ENCODE peak calls at places on chromosome 14, in seven cellular contexts. One of them, this sample, is unnamed.

GRCh38 chr14:31360919-31361662 is 59.3 kb downstream of the HEATR5A start:
- DNase-seq in A549: peak
- DNase-seq in mesothelial cell of epicardium: no peak
- DNase-seq in GM20000: no peak
- DNase-seq in AG09309: no peak
- DNase-seq in left ventricle myocardium inferior: no peak
- DNase-seq in fibroblast of mammary gland: peak
- DNase-seq in this sample: no peak

GRCh38 chr14:102020058-102020971 is 55.9 kb downstream of the DYNC1H1 start:
- DNase-seq in fibroblast of mammary gland: peak
- DNase-seq in mesothelial cell of epicardium: no peak
- DNase-seq in AG09309: peak
- DNase-seq in A549: no peak
- DNase-seq in left ventricle myocardium inferior: no peak
- DNase-seq in GM20000: no peak
- DNase-seq in this sample: no peak

GRCh38 chr14:98163285-98163741 is 1108.7 kb downstream of the BCL11B start:
- DNase-seq in left ventricle myocardium inferior: no peak
- DNase-seq in GM20000: no peak
- DNase-seq in AG09309: no peak
- DNase-seq in mesothelial cell of epicardium: no peak
- DNase-seq in A549: no peak
- DNase-seq in fibroblast of mammary gland: no peak
- DNase-seq in this sample: no peak

GRCh38 chr14:94328196-94328595 is 5.1 kb upstream of the SERPINA6 start:
- DNase-seq in AG09309: no peak
- DNase-seq in mesothelial cell of epicardium: no peak
- DNase-seq in left ventricle myocardium inferior: no peak
- DNase-seq in fibroblast of mammary gland: no peak
- DNase-seq in GM20000: no peak
- DNase-seq in A549: no peak
- DNase-seq in this sample: no peak

GRCh38 chr14:63383776-63384367 is 65.1 kb upstream of the GPHB5 start:
- DNase-seq in fibroblast of mammary gland: no peak
- DNase-seq in GM20000: peak
- DNase-seq in AG09309: no peak
- DNase-seq in left ventricle myocardium inferior: no peak
- DNase-seq in A549: no peak
- DNase-seq in mesothelial cell of epicardium: no peak
- DNase-seq in this sample: no peak

GRCh38 chr14:102760485-102761193 is 16.6 kb upstream of the TRAF3 start:
- DNase-seq in AG09309: no peak
- DNase-seq in fibroblast of mammary gland: no peak
- DNase-seq in GM20000: no peak
- DNase-seq in left ventricle myocardium inferior: no peak
- DNase-seq in mesothelial cell of epicardium: no peak
- DNase-seq in A549: no peak
- DNase-seq in this sample: no peak

GRCh38 chr14:34981743-34982420 is 910 bp upstream of the SRP54 start:
- DNase-seq in GM20000: no peak
- DNase-seq in mesothelial cell of epicardium: no peak
- DNase-seq in left ventricle myocardium inferior: no peak
- DNase-seq in AG09309: no peak
- DNase-seq in fibroblast of mammary gland: no peak
- DNase-seq in A549: peak
- DNase-seq in this sample: no peak

GRCh38 chr14:98069712-98070133 is 1202.3 kb downstream of the BCL11B start:
- DNase-seq in GM20000: no peak
- DNase-seq in left ventricle myocardium inferior: no peak
- DNase-seq in fibroblast of mammary gland: no peak
- DNase-seq in mesothelial cell of epicardium: no peak
- DNase-seq in AG09309: no peak
- DNase-seq in A549: peak
- DNase-seq in this sample: no peak

GRCh38 chr14:58639842-58640484 is 2.2 kb downstream of the DACT1 start:
- DNase-seq in mesothelial cell of epicardium: no peak
- DNase-seq in GM20000: peak
- DNase-seq in AG09309: peak
- DNase-seq in left ventricle myocardium inferior: no peak
- DNase-seq in fibroblast of mammary gland: peak
- DNase-seq in A549: peak
- DNase-seq in this sample: no peak
- TF ChIP-seq CTCF in mesothelial cell of epicardium: no peak
- TF ChIP-seq CTCF in GM20000: peak
- TF ChIP-seq CTCF in AG09309: peak
- TF ChIP-seq CTCF in left ventricle myocardium inferior: peak
- TF ChIP-seq CTCF in fibroblast of mammary gland: peak
- TF ChIP-seq CTCF in A549: peak
- TF ChIP-seq CTCF in this sample: peak

DNA sequence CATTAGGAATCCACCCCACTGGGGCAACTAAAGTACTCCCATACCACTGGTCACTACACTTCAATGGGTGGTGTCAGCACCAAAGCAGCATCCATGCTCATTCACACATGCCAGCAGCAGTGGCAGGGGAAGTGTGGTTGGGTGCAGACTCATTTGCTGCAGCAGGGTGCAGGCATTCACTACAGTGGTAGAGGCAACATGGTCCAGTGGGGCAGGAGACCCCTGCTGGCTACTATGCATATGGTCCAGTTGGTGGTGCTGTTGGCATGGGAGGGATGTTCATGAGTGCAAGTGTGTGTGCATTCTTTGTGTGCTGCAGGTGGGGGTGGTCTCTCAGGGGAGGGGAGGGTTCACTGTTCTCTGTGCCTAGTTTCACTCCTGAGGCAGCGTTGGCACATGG is 908.4 kb upstream of the NOVA1 start:
- DNase-seq in A549: no peak
- DNase-seq in AG09309: no peak
- DNase-seq in left ventricle myocardium inferior: no peak
- DNase-seq in GM20000: no peak
- DNase-seq in fibroblast of mammary gland: no peak
- DNase-seq in mesothelial cell of epicardium: no peak
- DNase-seq in this sample: no peak
- TF ChIP-seq CTCF in A549: no peak
- TF ChIP-seq CTCF in AG09309: no peak
- TF ChIP-seq CTCF in left ventricle myocardium inferior: no peak
- TF ChIP-seq CTCF in GM20000: no peak
- TF ChIP-seq CTCF in fibroblast of mammary gland: no peak
- TF ChIP-seq CTCF in mesothelial cell of epicardium: no peak
- TF ChIP-seq CTCF in this sample: no peak

GRCh38 chr14:106459971-106460730 is 933.8 kb downstream of the TMEM121 start:
- DNase-seq in fibroblast of mammary gland: no peak
- DNase-seq in GM20000: peak
- DNase-seq in A549: peak
- DNase-seq in AG09309: no peak
- DNase-seq in mesothelial cell of epicardium: no peak
- DNase-seq in left ventricle myocardium inferior: no peak
- DNase-seq in this sample: no peak
- TF ChIP-seq CTCF in fibroblast of mammary gland: no peak
- TF ChIP-seq CTCF in GM20000: peak
- TF ChIP-seq CTCF in A549: no peak
- TF ChIP-seq CTCF in AG09309: no peak
- TF ChIP-seq CTCF in mesothelial cell of epicardium: peak
- TF ChIP-seq CTCF in left ventricle myocardium inferior: peak
- TF ChIP-seq CTCF in this sample: no peak

DNA sequence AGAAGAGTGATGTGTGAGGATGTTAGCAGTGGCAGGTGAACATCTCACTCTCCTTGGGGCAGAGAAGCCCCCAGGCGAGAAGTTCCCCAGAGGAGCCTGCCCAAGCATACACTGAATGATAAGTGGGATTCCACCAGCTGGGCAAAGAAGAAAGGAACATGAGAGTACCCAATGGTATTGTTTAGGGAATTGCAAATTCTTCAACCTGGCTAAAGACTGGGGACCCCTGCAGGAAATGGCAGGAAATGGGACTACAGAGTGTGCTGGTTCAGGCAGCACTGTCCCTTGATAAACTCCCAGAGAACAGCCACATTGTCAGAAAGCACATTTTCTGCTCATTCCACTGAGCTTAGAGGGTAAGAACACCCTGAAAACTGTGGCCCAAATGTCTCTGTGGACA is 121.3 kb downstream of the RPS29 start:
- DNase-seq in fibroblast of mammary gland: peak
- DNase-seq in AG09309: no peak
- DNase-seq in left ventricle myocardium inferior: no peak
- DNase-seq in mesothelial cell of epicardium: no peak
- DNase-seq in A549: peak
- DNase-seq in GM20000: no peak
- DNase-seq in this sample: no peak
- TF ChIP-seq CTCF in fibroblast of mammary gland: peak
- TF ChIP-seq CTCF in AG09309: no peak
- TF ChIP-seq CTCF in left ventricle myocardium inferior: no peak
- TF ChIP-seq CTCF in mesothelial cell of epicardium: no peak
- TF ChIP-seq CTCF in A549: no peak
- TF ChIP-seq CTCF in GM20000: no peak
- TF ChIP-seq CTCF in this sample: no peak

GRCh38 chr14:74784634-74785033 is 21.5 kb downstream of the YLPM1 start:
- DNase-seq in GM20000: no peak
- DNase-seq in AG09309: no peak
- DNase-seq in A549: no peak
- DNase-seq in fibroblast of mammary gland: no peak
- DNase-seq in mesothelial cell of epicardium: no peak
- DNase-seq in left ventricle myocardium inferior: no peak
- DNase-seq in this sample: no peak

GRCh38 chr14:74785056-74785613 is 22.0 kb downstream of the YLPM1 start:
- DNase-seq in A549: no peak
- DNase-seq in fibroblast of mammary gland: no peak
- DNase-seq in AG09309: no peak
- DNase-seq in left ventricle myocardium inferior: no peak
- DNase-seq in GM20000: no peak
- DNase-seq in mesothelial cell of epicardium: no peak
- DNase-seq in this sample: no peak

GRCh38 chr14:74792249-74793039 is 29.3 kb downstream of the YLPM1 start:
- DNase-seq in AG09309: no peak
- DNase-seq in GM20000: no peak
- DNase-seq in fibroblast of mammary gland: peak
- DNase-seq in left ventricle myocardium inferior: no peak
- DNase-seq in A549: no peak
- DNase-seq in mesothelial cell of epicardium: no peak
- DNase-seq in this sample: no peak

DNA sequence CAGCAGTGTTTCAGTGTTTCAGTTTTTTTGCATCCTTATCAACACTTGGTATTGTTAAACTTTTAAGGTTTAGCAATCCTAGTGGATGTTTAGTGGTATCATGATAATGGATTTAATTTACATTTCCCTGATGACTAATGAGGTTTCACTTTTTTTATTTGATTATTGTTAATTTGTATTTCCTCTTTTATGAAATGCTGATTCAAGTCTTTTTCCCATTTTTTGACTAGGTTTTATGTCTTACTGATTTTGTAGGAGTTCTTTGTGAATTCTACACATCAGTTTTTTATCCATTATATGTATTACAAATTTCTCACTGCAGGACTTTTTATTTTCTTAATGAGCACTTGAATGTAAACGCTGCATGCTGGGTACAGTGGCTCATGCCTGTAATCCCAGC is 23.8 kb downstream of the YLPM1 start:
- DNase-seq in fibroblast of mammary gland: no peak
- DNase-seq in AG09309: no peak
- DNase-seq in left ventricle myocardium inferior: no peak
- DNase-seq in mesothelial cell of epicardium: no peak
- DNase-seq in GM20000: no peak
- DNase-seq in A549: no peak
- DNase-seq in this sample: no peak
- TF ChIP-seq CTCF in fibroblast of mammary gland: no peak
- TF ChIP-seq CTCF in AG09309: no peak
- TF ChIP-seq CTCF in left ventricle myocardium inferior: no peak
- TF ChIP-seq CTCF in mesothelial cell of epicardium: no peak
- TF ChIP-seq CTCF in GM20000: no peak
- TF ChIP-seq CTCF in A549: no peak
- TF ChIP-seq CTCF in this sample: no peak

GRCh38 chr14:54001189-54001878 is 44.7 kb upstream of the BMP4 start:
- DNase-seq in mesothelial cell of epicardium: no peak
- DNase-seq in fibroblast of mammary gland: no peak
- DNase-seq in A549: peak
- DNase-seq in left ventricle myocardium inferior: no peak
- DNase-seq in AG09309: no peak
- DNase-seq in GM20000: no peak
- DNase-seq in this sample: no peak
- TF ChIP-seq CTCF in mesothelial cell of epicardium: no peak
- TF ChIP-seq CTCF in fibroblast of mammary gland: no peak
- TF ChIP-seq CTCF in A549: no peak
- TF ChIP-seq CTCF in left ventricle myocardium inferior: no peak
- TF ChIP-seq CTCF in AG09309: no peak
- TF ChIP-seq CTCF in GM20000: no peak
- TF ChIP-seq CTCF in this sample: no peak

DNA sequence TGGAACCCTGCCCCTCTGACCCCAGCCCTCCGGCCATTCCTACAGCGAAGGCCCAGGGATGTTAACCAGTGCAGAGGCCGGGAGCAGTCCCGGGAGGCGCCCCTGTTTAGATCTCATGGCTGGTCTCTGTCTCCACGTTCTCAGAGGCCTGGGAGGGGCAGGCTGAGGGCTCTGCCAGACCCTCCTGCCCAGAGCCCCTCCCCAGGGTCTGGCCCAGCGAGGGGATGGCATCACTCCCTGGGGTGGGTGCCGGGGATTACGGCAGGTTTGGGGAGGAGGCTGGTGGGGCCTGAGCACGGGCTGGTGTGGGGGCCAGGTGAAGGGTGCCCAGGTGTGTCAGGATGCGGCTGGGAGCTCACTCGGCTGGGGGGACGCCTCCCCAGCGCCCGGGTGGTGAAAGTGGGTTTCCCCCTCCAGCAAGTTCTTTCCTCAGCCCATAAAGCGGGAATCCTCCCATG is 156.3 kb upstream of the C14orf180 start:
- DNase-seq in fibroblast of mammary gland: no peak
- DNase-seq in GM20000: no peak
- DNase-seq in AG09309: no peak
- DNase-seq in left ventricle myocardium inferior: no peak
- DNase-seq in A549: no peak
- DNase-seq in mesothelial cell of epicardium: no peak
- DNase-seq in this sample: no peak
- TF ChIP-seq CTCF in fibroblast of mammary gland: no peak
- TF ChIP-seq CTCF in GM20000: no peak
- TF ChIP-seq CTCF in AG09309: no peak
- TF ChIP-seq CTCF in left ventricle myocardium inferior: no peak
- TF ChIP-seq CTCF in A549: no peak
- TF ChIP-seq CTCF in mesothelial cell of epicardium: no peak
- TF ChIP-seq CTCF in this sample: no peak

DNA sequence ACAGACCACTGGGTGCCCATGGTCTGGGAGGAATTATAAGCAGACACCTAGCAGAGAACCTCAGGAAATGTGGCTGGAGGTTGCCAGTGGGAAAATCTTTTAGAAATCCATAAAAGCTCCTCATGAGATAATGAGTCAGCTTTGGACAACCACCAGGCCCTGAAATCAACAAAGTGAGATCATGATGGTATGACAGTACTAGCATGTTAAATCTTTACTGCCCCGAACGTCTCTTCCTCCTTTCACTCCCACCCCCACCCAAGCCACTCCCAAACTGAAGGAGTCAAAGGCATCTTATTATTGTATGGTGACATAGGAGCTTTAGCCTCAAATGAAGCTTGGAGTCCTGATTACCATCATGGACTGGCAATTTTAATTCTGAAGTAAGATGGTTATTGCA is 240.0 kb downstream of the DIO2 start:
- DNase-seq in fibroblast of mammary gland: peak
- DNase-seq in left ventricle myocardium inferior: no peak
- DNase-seq in AG09309: peak
- DNase-seq in mesothelial cell of epicardium: no peak
- DNase-seq in GM20000: no peak
- DNase-seq in A549: peak
- DNase-seq in this sample: peak
- TF ChIP-seq CTCF in fibroblast of mammary gland: no peak
- TF ChIP-seq CTCF in left ventricle myocardium inferior: no peak
- TF ChIP-seq CTCF in AG09309: no peak
- TF ChIP-seq CTCF in mesothelial cell of epicardium: no peak
- TF ChIP-seq CTCF in GM20000: no peak
- TF ChIP-seq CTCF in A549: no peak
- TF ChIP-seq CTCF in this sample: no peak

GRCh38 chr14:53011053-53011462 is 60.2 kb upstream of the FERMT2 start:
- DNase-seq in fibroblast of mammary gland: peak
- DNase-seq in A549: peak
- DNase-seq in AG09309: peak
- DNase-seq in mesothelial cell of epicardium: no peak
- DNase-seq in GM20000: no peak
- DNase-seq in left ventricle myocardium inferior: peak
- DNase-seq in this sample: peak
- TF ChIP-seq CTCF in fibroblast of mammary gland: no peak
- TF ChIP-seq CTCF in A549: no peak
- TF ChIP-seq CTCF in AG09309: no peak
- TF ChIP-seq CTCF in mesothelial cell of epicardium: no peak
- TF ChIP-seq CTCF in GM20000: no peak
- TF ChIP-seq CTCF in left ventricle myocardium inferior: no peak
- TF ChIP-seq CTCF in this sample: no peak